ENCODE peak calls at places on chromosomes 5 and 9, in nine cellular contexts. One of them, this sample, is unnamed.

GRCh38 chr9:137294684-137295312 is 7.3 kb downstream of the NRARP start:
- DNase-seq in aorta: no peak
- DNase-seq in breast epithelium: no peak
- DNase-seq in adipocyte: no peak
- DNase-seq in keratinocyte: no peak
- DNase-seq in A549: no peak
- DNase-seq in upper lobe of right lung: peak; percentile 68
- DNase-seq in tibial artery: no peak
- DNase-seq in adrenal gland: no peak
- DNase-seq in this sample: no peak

GRCh38 chr5:606526-607399 is 5.4 kb upstream of the CEP72 start:
- DNase-seq in aorta: peak; percentile 62
- DNase-seq in breast epithelium: no peak
- DNase-seq in adipocyte: no peak
- DNase-seq in keratinocyte: no peak
- DNase-seq in A549: no peak
- DNase-seq in upper lobe of right lung: peak; percentile 59
- DNase-seq in tibial artery: no peak
- DNase-seq in adrenal gland: no peak
- DNase-seq in this sample: no peak

GRCh38 chr5:65199988-65200668 is 281.6 kb downstream of the ADAMTS6 start:
- DNase-seq in aorta: no peak
- DNase-seq in breast epithelium: no peak
- DNase-seq in adipocyte: peak; percentile 72
- DNase-seq in keratinocyte: no peak
- DNase-seq in A549: no peak
- DNase-seq in upper lobe of right lung: no peak
- DNase-seq in tibial artery: no peak
- DNase-seq in adrenal gland: no peak
- DNase-seq in this sample: no peak

GRCh38 chr9:88387035-88387732 is 1.1 kb upstream of the SPIN1 start:
- DNase-seq in aorta: no peak
- DNase-seq in breast epithelium: no peak
- DNase-seq in adipocyte: peak; percentile 40
- DNase-seq in keratinocyte: no peak
- DNase-seq in A549: peak; percentile 52
- DNase-seq in upper lobe of right lung: peak; percentile 77
- DNase-seq in tibial artery: peak; percentile 62
- DNase-seq in adrenal gland: peak; percentile 64
- DNase-seq in this sample: peak; percentile 38

GRCh38 chr9:109120204-109120789 is 550 bp upstream of the TMEM245 start:
- DNase-seq in aorta: no peak
- DNase-seq in breast epithelium: no peak
- DNase-seq in adipocyte: no peak
- DNase-seq in keratinocyte: no peak
- DNase-seq in A549: no peak
- DNase-seq in upper lobe of right lung: no peak
- DNase-seq in tibial artery: no peak
- DNase-seq in adrenal gland: no peak
- DNase-seq in this sample: no peak

GRCh38 chr9:19174127-19174921 is 47.0 kb upstream of the PLIN2 start:
- DNase-seq in aorta: peak; percentile 89
- DNase-seq in breast epithelium: peak; percentile 33
- DNase-seq in adipocyte: peak; percentile 95
- DNase-seq in keratinocyte: no peak
- DNase-seq in A549: peak; percentile 66
- DNase-seq in upper lobe of right lung: peak; percentile 63
- DNase-seq in tibial artery: peak; percentile 90
- DNase-seq in adrenal gland: peak; percentile 41
- DNase-seq in this sample: peak; percentile 56

GRCh38 chr5:83151821-83152220 is 74.5 kb downstream of the XRCC4 start:
- DNase-seq in aorta: no peak
- DNase-seq in breast epithelium: no peak
- DNase-seq in adipocyte: peak; percentile 39
- DNase-seq in keratinocyte: no peak
- DNase-seq in A549: no peak
- DNase-seq in upper lobe of right lung: no peak
- DNase-seq in tibial artery: no peak
- DNase-seq in adrenal gland: no peak
- DNase-seq in this sample: no peak

GRCh38 chr9:99859395-99859980 is 37.8 kb downstream of the NR4A3 start:
- DNase-seq in aorta: no peak
- DNase-seq in breast epithelium: no peak
- DNase-seq in adipocyte: no peak
- DNase-seq in keratinocyte: no peak
- DNase-seq in A549: no peak
- DNase-seq in upper lobe of right lung: no peak
- DNase-seq in tibial artery: no peak
- DNase-seq in adrenal gland: no peak
- DNase-seq in this sample: no peak

GRCh38 chr9:83471223-83471622 is 67.0 kb downstream of the FRMD3 start:
- DNase-seq in aorta: no peak
- DNase-seq in breast epithelium: no peak
- DNase-seq in adipocyte: no peak
- DNase-seq in keratinocyte: no peak
- DNase-seq in A549: no peak
- DNase-seq in upper lobe of right lung: no peak
- DNase-seq in tibial artery: no peak
- DNase-seq in adrenal gland: no peak
- DNase-seq in this sample: peak; percentile 19

GRCh38 chr5:34707451-34708107 is 51.5 kb downstream of the RAI14 start:
- DNase-seq in aorta: no peak
- DNase-seq in breast epithelium: no peak
- DNase-seq in adipocyte: no peak
- DNase-seq in keratinocyte: no peak
- DNase-seq in A549: no peak
- DNase-seq in upper lobe of right lung: no peak
- DNase-seq in tibial artery: no peak
- DNase-seq in adrenal gland: no peak
- DNase-seq in this sample: no peak

GRCh38 chr9:129712595-129713524 is 40.0 kb downstream of the PTGES start:
- DNase-seq in aorta: peak; percentile 87
- DNase-seq in breast epithelium: no peak
- DNase-seq in adipocyte: peak; percentile 94
- DNase-seq in keratinocyte: no peak
- DNase-seq in A549: no peak
- DNase-seq in upper lobe of right lung: no peak
- DNase-seq in tibial artery: no peak
- DNase-seq in adrenal gland: no peak
- DNase-seq in this sample: no peak

GRCh38 chr5:77312411-77312810 is 101.9 kb downstream of the PDE8B start:
- DNase-seq in aorta: no peak
- DNase-seq in breast epithelium: no peak
- DNase-seq in adipocyte: peak; percentile 42
- DNase-seq in keratinocyte: no peak
- DNase-seq in A549: no peak
- DNase-seq in upper lobe of right lung: no peak
- DNase-seq in tibial artery: no peak
- DNase-seq in adrenal gland: peak; percentile 28
- DNase-seq in this sample: peak; percentile 47

GRCh38 chr9:22050924-22051323 is 41.8 kb upstream of the CDKN2B start:
- DNase-seq in aorta: no peak
- DNase-seq in breast epithelium: no peak
- DNase-seq in adipocyte: no peak
- DNase-seq in keratinocyte: no peak
- DNase-seq in A549: no peak
- DNase-seq in upper lobe of right lung: no peak
- DNase-seq in tibial artery: no peak
- DNase-seq in adrenal gland: no peak
- DNase-seq in this sample: no peak

GRCh38 chr5:28927559-28928326 is 1889.4 kb upstream of the CDH9 start:
- DNase-seq in aorta: no peak
- DNase-seq in breast epithelium: no peak
- DNase-seq in adipocyte: no peak
- DNase-seq in keratinocyte: no peak
- DNase-seq in A549: peak; percentile 6
- DNase-seq in upper lobe of right lung: no peak
- DNase-seq in tibial artery: no peak
- DNase-seq in adrenal gland: no peak
- DNase-seq in this sample: no peak

GRCh38 chr9:131697097-131697496 is 42.8 kb downstream of the RAPGEF1 start:
- DNase-seq in aorta: no peak
- DNase-seq in breast epithelium: no peak
- DNase-seq in adipocyte: peak; percentile 14
- DNase-seq in keratinocyte: no peak
- DNase-seq in A549: no peak
- DNase-seq in upper lobe of right lung: no peak
- DNase-seq in tibial artery: peak; percentile 43
- DNase-seq in adrenal gland: peak; percentile 77
- DNase-seq in this sample: peak; percentile 13
- H3K4me1 ChIP-seq in aorta: peaks cover 6% of the 10 kb centered on the region
- H3K4me1 ChIP-seq in breast epithelium: no peaks in the 10 kb centered on the region
- H3K4me1 ChIP-seq in adipocyte: peaks cover 29% of the 10 kb centered on the region
- H3K4me1 ChIP-seq in keratinocyte: peaks cover 17% of the 10 kb centered on the region
- H3K4me1 ChIP-seq in A549: peaks cover 13% of the 10 kb centered on the region
- H3K4me1 ChIP-seq in upper lobe of right lung: peaks cover 64% of the 10 kb centered on the region
- H3K4me1 ChIP-seq in tibial artery: peaks cover 49% of the 10 kb centered on the region
- H3K4me1 ChIP-seq in adrenal gland: peaks cover 15% of the 10 kb centered on the region
- H3K4me1 ChIP-seq in this sample: peaks cover 31% of the 10 kb centered on the region

GRCh38 chr9:33447404-33448158 is at the start of gene AQP3:
- DNase-seq in aorta: peak; percentile 88
- DNase-seq in breast epithelium: peak; percentile 53
- DNase-seq in adipocyte: peak; percentile 81
- DNase-seq in keratinocyte: no peak
- DNase-seq in A549: peak; percentile 80
- DNase-seq in upper lobe of right lung: peak; percentile 91
- DNase-seq in tibial artery: peak; percentile 38
- DNase-seq in adrenal gland: peak; percentile 49
- DNase-seq in this sample: peak; percentile 83

GRCh38 chr9:33445941-33446506 is 1.4 kb downstream of the AQP3 start:
- DNase-seq in aorta: no peak
- DNase-seq in breast epithelium: no peak
- DNase-seq in adipocyte: no peak
- DNase-seq in keratinocyte: no peak
- DNase-seq in A549: no peak
- DNase-seq in upper lobe of right lung: no peak
- DNase-seq in tibial artery: no peak
- DNase-seq in adrenal gland: no peak
- DNase-seq in this sample: no peak

GRCh38 chr9:33449715-33450114 is 2.3 kb upstream of the AQP3 start:
- DNase-seq in aorta: no peak
- DNase-seq in breast epithelium: no peak
- DNase-seq in adipocyte: no peak
- DNase-seq in keratinocyte: no peak
- DNase-seq in A549: no peak
- DNase-seq in upper lobe of right lung: no peak
- DNase-seq in tibial artery: no peak
- DNase-seq in adrenal gland: no peak
- DNase-seq in this sample: no peak

GRCh38 chr9:33446507-33447403 is 638 bp downstream of the AQP3 start:
- DNase-seq in aorta: no peak
- DNase-seq in breast epithelium: no peak
- DNase-seq in adipocyte: peak; percentile 67
- DNase-seq in keratinocyte: no peak
- DNase-seq in A549: peak; percentile 65
- DNase-seq in upper lobe of right lung: peak; percentile 88
- DNase-seq in tibial artery: no peak
- DNase-seq in adrenal gland: no peak
- DNase-seq in this sample: no peak

DNA sequence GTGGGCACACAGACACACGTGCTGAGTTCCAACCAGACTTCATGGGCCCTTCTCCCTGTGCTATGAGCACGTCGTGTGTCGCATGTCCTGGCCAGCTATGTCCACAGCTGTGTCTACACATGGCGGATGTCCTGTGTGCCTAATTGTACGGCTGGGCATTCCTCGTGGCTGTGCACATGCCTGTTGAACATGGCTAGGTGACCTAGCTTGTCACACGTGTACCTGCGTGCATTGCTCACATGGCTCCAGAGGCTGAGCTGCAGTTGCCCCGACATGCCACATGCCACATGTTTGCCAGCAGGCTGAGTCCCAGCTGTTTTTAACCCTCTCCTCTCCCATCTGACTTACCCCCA is 742 bp upstream of the AQP3 start:
- DNase-seq in aorta: no peak
- DNase-seq in breast epithelium: no peak
- DNase-seq in adipocyte: no peak
- DNase-seq in keratinocyte: peak; percentile 86
- DNase-seq in A549: no peak
- DNase-seq in upper lobe of right lung: no peak
- DNase-seq in tibial artery: no peak
- DNase-seq in adrenal gland: no peak
- DNase-seq in this sample: no peak
- H3K4me3 ChIP-seq in aorta: no peak overlapping the region
- H3K4me3 ChIP-seq in breast epithelium: no peak overlapping the region
- H3K4me3 ChIP-seq in adipocyte: peak overlapping the region; percentile 86
- H3K4me3 ChIP-seq in keratinocyte: no peak overlapping the region
- H3K4me3 ChIP-seq in A549: no peak overlapping the region
- H3K4me3 ChIP-seq in upper lobe of right lung: peak overlapping the region; percentile 72
- H3K4me3 ChIP-seq in tibial artery: peak overlapping the region; percentile 59
- H3K4me3 ChIP-seq in adrenal gland: no peak overlapping the region
- H3K4me3 ChIP-seq in this sample: no peak overlapping the region

DNA sequence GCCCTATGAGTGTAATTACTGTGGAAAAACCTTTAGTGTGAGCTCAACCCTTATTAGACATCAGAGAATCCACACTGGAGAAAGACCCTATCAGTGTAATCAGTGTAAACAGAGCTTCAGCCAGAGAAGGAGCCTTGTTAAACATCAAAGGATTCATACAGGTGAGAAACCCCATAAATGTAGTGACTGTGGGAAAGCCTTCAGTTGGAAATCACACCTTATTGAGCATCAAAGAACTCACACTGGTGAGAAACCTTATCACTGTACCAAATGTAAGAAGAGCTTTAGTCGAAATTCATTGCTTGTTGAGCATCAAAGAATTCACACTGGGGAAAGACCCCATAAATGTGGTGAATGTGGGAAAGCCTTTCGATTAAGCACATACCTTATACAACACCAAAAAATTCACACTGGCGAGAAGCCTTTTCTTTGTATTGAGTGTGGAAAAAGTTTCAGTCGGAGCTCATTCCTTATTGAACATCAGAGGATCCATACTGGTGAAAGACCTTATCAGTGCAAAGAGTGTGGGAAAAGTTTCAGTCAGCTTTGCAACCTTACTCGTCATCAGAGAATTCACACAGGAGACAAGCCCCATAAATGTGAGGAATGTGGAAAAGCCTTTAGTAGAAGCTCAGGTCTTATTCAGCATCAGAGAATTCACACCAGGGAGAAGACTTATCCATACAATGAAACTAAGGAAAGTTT is 9.9 kb downstream of the ZNF189 start:
- DNase-seq in aorta: no peak
- DNase-seq in breast epithelium: no peak
- DNase-seq in adipocyte: no peak
- DNase-seq in keratinocyte: no peak
- DNase-seq in A549: no peak
- DNase-seq in upper lobe of right lung: no peak
- DNase-seq in tibial artery: no peak
- DNase-seq in adrenal gland: no peak
- DNase-seq in this sample: no peak
- H3K9me3 ChIP-seq in aorta: peaks cover 14% of the 10 kb centered on the region
- H3K9me3 ChIP-seq in breast epithelium: peaks cover 79% of the 10 kb centered on the region
- H3K9me3 ChIP-seq in adipocyte: peaks cover 90% of the 10 kb centered on the region
- H3K9me3 ChIP-seq in keratinocyte: peaks cover 30% of the 10 kb centered on the region
- H3K9me3 ChIP-seq in A549: peaks cover 97% of the 10 kb centered on the region
- H3K9me3 ChIP-seq in upper lobe of right lung: peaks cover 79% of the 10 kb centered on the region
- H3K9me3 ChIP-seq in tibial artery: peaks cover 97% of the 10 kb centered on the region
- H3K9me3 ChIP-seq in adrenal gland: no peaks in the 10 kb centered on the region
- H3K9me3 ChIP-seq in this sample: peaks cover 13% of the 10 kb centered on the region

DNA sequence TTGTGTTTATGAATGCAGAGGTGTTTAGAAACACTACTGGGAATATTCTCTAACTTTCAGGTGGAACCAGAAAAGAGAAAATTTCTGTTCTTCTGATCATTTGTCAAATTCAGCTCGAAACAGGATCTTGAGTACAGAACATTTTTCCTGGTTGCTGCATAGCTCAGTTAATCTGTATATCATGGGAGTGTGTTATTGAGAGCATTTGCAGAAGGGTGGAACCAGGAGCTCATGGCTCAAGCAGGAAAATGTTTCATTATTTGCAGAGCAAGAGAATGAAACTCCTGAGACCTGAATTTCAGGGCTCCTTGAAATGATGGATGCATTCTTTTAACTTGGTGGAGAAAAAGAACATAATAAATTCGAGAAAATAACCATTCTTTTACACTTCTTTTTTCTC is 97.9 kb downstream of the AOPEP start:
- DNase-seq in aorta: no peak
- DNase-seq in breast epithelium: no peak
- DNase-seq in adipocyte: no peak
- DNase-seq in keratinocyte: no peak
- DNase-seq in A549: no peak
- DNase-seq in upper lobe of right lung: no peak
- DNase-seq in tibial artery: no peak
- DNase-seq in adrenal gland: no peak
- DNase-seq in this sample: no peak
- H3K4me1 ChIP-seq in aorta: peaks cover 4% of the 10 kb centered on the region
- H3K4me1 ChIP-seq in breast epithelium: no peaks in the 10 kb centered on the region
- H3K4me1 ChIP-seq in adipocyte: peaks cover 29% of the 10 kb centered on the region
- H3K4me1 ChIP-seq in keratinocyte: peaks cover 3% of the 10 kb centered on the region
- H3K4me1 ChIP-seq in A549: peaks cover 80% of the 10 kb centered on the region
- H3K4me1 ChIP-seq in upper lobe of right lung: peaks cover 27% of the 10 kb centered on the region
- H3K4me1 ChIP-seq in tibial artery: peaks cover 38% of the 10 kb centered on the region
- H3K4me1 ChIP-seq in adrenal gland: peaks cover 8% of the 10 kb centered on the region
- H3K4me1 ChIP-seq in this sample: peaks cover 33% of the 10 kb centered on the region